ENCODE peak calls at places on chromosomes 6 and 20, in four cellular contexts. E, V, B and A are unnamed samples.

GRCh38 chr20:37686762-37687477 is 6.9 kb upstream of the CTNNBL1 start:
- DNase-seq in B (no peak), E (no peak), V (no peak), A (no peak)

GRCh38 chr6:134176283-134176975 is 124.0 kb upstream of the SLC2A12 start:
- DNase-seq in V (no peak), B (no peak), E (peak; percentile 60), A (no peak)

GRCh38 chr20:37929366-37930014 is 26.6 kb downstream of the VSTM2L start:
- DNase-seq in B (no peak), E (no peak), V (no peak), A (no peak)

GRCh38 chr6:137043710-137044365 is 927 bp downstream of the IL20RA start:
- DNase-seq in E (peak; percentile 39), V (no peak), B (no peak), A (no peak)

GRCh38 chr6:32255212-32256153 is 31.6 kb upstream of the NOTCH4 start:
- DNase-seq in E (peak; percentile 75), B (peak; percentile 48), V (no peak), A (peak; percentile 84)

GRCh38 chr6:154653853-154654252 is 79.4 kb upstream of the SCAF8 start:
- DNase-seq in V (no peak), E (no peak), B (no peak), A (no peak)

GRCh38 chr6:7238900-7239589 is 74.0 kb downstream of the SSR1 start:
- DNase-seq in E (peak; percentile 89), V (no peak), B (peak; percentile 94), A (peak; percentile 86)

GRCh38 chr6:144265390-144265789 is 19.7 kb upstream of the UTRN start:
- DNase-seq in E (peak; percentile 19), B (peak; percentile 67), V (peak; percentile 28), A (no peak)

GRCh38 chr6:27772261-27773001 is 139.8 kb downstream of the OR2B2 start:
- DNase-seq in E (peak; percentile 89), B (peak; percentile 81), V (no peak), A (peak; percentile 83)

GRCh38 chr6:99521557-99522286 is 6.5 kb upstream of the USP45 start:
- DNase-seq in B (peak; percentile 6), E (peak; percentile 13), V (no peak), A (no peak)

GRCh38 chr20:58598271-58599015 is 52.6 kb upstream of the STX16 start:
- DNase-seq in E (no peak), B (no peak), V (no peak), A (no peak)

GRCh38 chr20:35831029-35831428 is 59.2 kb downstream of the PHF20 start:
- DNase-seq in B (no peak), V (no peak), E (no peak), A (no peak)

GRCh38 chr20:3383878-3384495 is 23.5 kb downstream of the DNAAF9 start:
- DNase-seq in B (no peak), E (no peak), V (no peak), A (no peak)

GRCh38 chr6:118124851-118125250 is 217.8 kb downstream of the SLC35F1 start:
- DNase-seq in E (no peak), V (no peak), B (no peak), A (no peak)

GRCh38 chr20:51650685-51651134 is 108.2 kb upstream of the NFATC2 start:
- DNase-seq in V (no peak), E (no peak), B (no peak), A (no peak)

GRCh38 chr6:157054531-157054979 is 268.8 kb downstream of the TMEM242 start:
- DNase-seq in V (no peak), B (no peak), E (no peak), A (no peak)

GRCh38 chr20:63884506-63885263 is 10.2 kb upstream of the DNAJC5 start:
- DNase-seq in E (no peak), B (no peak), V (no peak), A (no peak)

GRCh38 chr20:32034581-32035397 is 17.3 kb upstream of the HCK start:
- DNase-seq in V (no peak), B (no peak), E (no peak), A (no peak)

GRCh38 chr6:135686784-135687301 is 164.7 kb upstream of the PDE7B start:
- DNase-seq in E (no peak), V (no peak), B (no peak), A (no peak)

GRCh38 chr6:37897321-37897720 is 77.8 kb downstream of the ZFAND3 start:
- DNase-seq in V (no peak), B (no peak), E (no peak), A (no peak)

GRCh38 chr6:70413829-70414494 is 654 bp downstream of the FAM135A start:
- DNase-seq in V (no peak), B (no peak), E (no peak), A (no peak)

GRCh38 chr20:57912227-57912582 is 202.4 kb upstream of the PMEPA1 start:
- DNase-seq in E (no peak), V (no peak), B (no peak), A (no peak)

GRCh38 chr20:25859649-25860530 is 163.2 kb upstream of the ZNF337 start:
- DNase-seq in E (peak; percentile 72), B (peak; percentile 65), V (no peak), A (peak; percentile 64)

GRCh38 chr6:38158762-38159350 is 339.3 kb downstream of the ZFAND3 start:
- DNase-seq in E (no peak), B (no peak), V (no peak), A (no peak)

GRCh38 chr6:13573669-13574110 is 711 bp upstream of the SIRT5 start:
- DNase-seq in V (no peak), E (no peak), B (peak; percentile 29), A (peak; percentile 41)

GRCh38 chr6:77015350-77015749 is 447.9 kb downstream of the HTR1B start:
- DNase-seq in V (no peak), E (no peak), B (no peak), A (no peak)

GRCh38 chr6:108557494-108558371 is 3.0 kb upstream of the FOXO3 start:
- DNase-seq in E (peak; percentile 86), B (peak; percentile 15), V (no peak), A (peak; percentile 78)

GRCh38 chr6:112780498-112781096 is 433.5 kb downstream of the RFPL4B start:
- DNase-seq in E (peak; percentile 73), B (peak; percentile 76), V (peak; percentile 24), A (peak; percentile 65)

GRCh38 chr6:30075987-30076311 is 380 bp upstream of the RNF39 start:
- DNase-seq in V (no peak), B (no peak), E (no peak), A (no peak)

GRCh38 chr6:51265426-51265825 is 446.8 kb downstream of the TFAP2B start:
- DNase-seq in E (no peak), B (no peak), V (no peak), A (no peak)

GRCh38 chr20:15061955-15062354 is 724.5 kb upstream of the FLRT3 start:
- DNase-seq in E (no peak), V (no peak), B (peak; percentile 97), A (no peak)
- TF ChIP-seq TCF7 in E (no peak), V (no peak), B (peak; percentile 92), A (no peak)

DNA sequence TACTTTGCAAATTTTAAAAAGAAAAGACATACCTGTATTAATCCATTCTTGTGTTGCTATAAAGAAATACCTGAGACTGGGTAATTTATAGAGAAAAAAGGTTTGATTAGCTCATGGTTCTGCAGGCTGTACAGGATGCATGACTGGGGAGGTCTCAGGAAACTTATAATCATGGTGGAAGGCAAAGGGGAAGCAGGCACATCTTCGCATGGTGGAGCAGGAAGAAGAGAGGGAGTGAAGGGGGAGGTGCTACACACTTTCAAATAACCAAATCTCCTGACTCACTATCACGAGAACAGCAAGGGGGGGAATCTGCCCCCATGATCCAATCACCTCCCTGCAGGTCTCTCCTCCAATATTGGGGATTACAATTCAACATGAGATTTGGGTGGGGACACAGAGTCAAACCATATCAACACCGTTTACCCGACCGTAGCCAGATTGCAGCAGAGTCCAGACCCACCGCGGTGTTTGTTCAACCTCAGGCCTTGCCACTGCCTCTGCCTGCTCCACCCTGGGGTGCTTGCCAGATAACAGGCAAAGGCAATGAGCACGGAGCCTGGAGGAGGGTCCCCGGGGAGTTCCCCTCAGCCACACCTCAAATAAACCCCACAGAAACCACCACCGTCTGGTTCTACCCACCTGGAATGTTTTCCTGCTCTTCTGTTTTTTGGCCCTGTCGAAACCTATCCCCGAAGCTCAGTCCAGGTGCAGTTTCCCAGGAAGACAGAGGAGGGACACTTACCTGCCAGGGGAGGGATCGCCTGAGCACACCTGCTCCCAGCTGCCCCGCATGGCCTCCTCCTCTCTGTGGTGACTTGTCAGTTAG is 142.2 kb upstream of the AFDN start:
- DNase-seq in E (peak; percentile 36), V (no peak), B (no peak), A (no peak)
- TF ChIP-seq TCF7 in E (no peak), V (no peak), B (no peak), A (no peak)

DNA sequence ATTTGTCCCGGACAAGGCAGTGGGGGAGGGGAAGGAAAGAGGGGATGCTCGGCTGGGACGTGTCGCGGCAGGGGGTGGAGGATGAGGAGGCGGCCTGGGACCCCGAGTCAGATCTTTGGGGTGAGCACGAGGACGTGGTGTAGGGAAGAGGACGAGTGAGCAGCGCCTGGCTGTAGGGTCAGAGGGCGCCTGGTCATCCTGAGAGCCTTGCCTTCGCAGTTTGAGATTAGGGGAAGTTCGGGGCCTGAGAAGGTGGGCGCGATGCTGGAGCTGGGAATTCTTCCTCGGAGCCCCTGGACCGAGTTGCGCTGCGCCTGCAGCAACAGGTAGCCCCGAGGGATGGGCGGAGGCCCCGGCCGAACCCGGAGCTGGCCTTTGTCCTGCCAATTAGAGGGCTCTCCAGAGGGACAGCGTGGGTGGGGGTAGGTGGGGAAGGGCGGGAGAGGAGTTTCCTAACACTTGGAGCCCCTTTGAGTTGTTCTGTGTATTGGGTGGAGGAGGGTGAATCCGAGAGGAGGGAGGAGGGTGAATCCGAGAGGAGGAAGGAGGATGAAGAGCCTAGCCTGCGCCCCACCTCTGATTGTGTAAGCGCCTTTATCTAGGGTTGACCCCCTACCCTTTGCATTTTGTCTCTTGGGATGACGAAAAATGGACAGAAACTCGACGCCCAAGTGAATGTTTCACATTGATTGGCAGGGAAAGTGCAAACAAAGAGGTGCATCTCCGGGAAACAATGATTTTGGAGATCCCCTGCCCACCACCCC is 72.1 kb downstream of the SOX4 start:
- DNase-seq in B (no peak), E (peak; percentile 83), V (no peak), A (no peak)
- TF ChIP-seq TCF7 in B (no peak), E (no peak), V (no peak), A (no peak)

GRCh38 chr6:36574679-36575078 is 19.5 kb upstream of the SRSF3 start:
- DNase-seq in E (no peak), V (no peak), B (no peak), A (no peak)
- TF ChIP-seq TCF7 in E (no peak), V (no peak), B (no peak), A (no peak)

DNA sequence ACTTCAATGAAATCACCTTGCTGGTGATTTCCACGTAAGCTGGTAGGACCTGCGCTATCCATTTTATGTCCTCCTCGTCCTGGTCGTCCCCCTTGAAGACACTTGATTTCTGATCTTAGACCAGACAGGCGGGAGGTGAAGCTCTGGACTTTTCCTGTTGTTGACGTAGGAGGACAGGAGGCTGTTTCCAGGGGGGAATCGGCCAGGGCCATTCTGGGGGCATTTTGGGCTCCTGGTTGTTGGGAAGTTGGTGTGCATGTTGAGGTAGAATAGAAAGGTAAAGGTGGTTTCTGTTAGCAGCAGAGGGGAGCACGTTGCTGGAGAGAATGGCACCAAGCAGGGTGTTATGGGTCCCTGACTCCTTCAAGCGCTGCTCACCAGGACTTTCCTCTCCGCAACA is 56.0 kb downstream of the GMPR start:
- DNase-seq in V (no peak), B (no peak), E (no peak), A (no peak)
- TF ChIP-seq TCF7 in V (no peak), B (no peak), E (no peak), A (no peak)